ENCODE peak calls at places on chromosomes 2 and 18, in four cellular contexts. W, E, G and L are unnamed samples.

GRCh38 chr18:48621240-48621639 is 82.4 kb downstream of the CTIF start:
- DNase-seq in E (no peak), G (no peak), W (peak; percentile 63), L (no peak)

GRCh38 chr2:180449171-180449570 is 442.1 kb upstream of the CWC22 start:
- DNase-seq in W (peak; percentile 6), G (no peak), E (no peak), L (no peak)

GRCh38 chr2:50491541-50492114 is 540.3 kb downstream of the NRXN1 start:
- DNase-seq in E (peak; percentile 37), G (no peak), W (peak; percentile 5), L (no peak)

GRCh38 chr2:176109955-176110345 is 2.9 kb downstream of the HOXD11 start:
- DNase-seq in G (no peak), E (no peak), W (no peak), L (no peak)

GRCh38 chr18:69958422-69958821 is 10.7 kb upstream of the CD226 start:
- DNase-seq in E (peak; percentile 72), G (no peak), W (no peak), L (no peak)

GRCh38 chr2:225328192-225328591 is 71.3 kb upstream of the NYAP2 start:
- DNase-seq in E (no peak), G (no peak), W (no peak), L (no peak)

GRCh38 chr2:225165052-225165451 is 122.8 kb upstream of the DOCK10 start:
- DNase-seq in E (no peak), G (no peak), W (peak; percentile 26), L (no peak)

GRCh38 chr2:16007167-16007934 is 67.0 kb downstream of the MYCN start:
- DNase-seq in E (no peak), G (no peak), W (no peak), L (no peak)

GRCh38 chr2:71711470-71711857 is 258.1 kb downstream of the DYSF start:
- DNase-seq in G (peak; percentile 65), W (no peak), E (no peak), L (peak; percentile 72)

GRCh38 chr2:103773884-103774283 is 1012.1 kb downstream of the TMEM182 start:
- DNase-seq in G (no peak), E (no peak), W (no peak), L (no peak)